ENCODE peak calls at places on chromosomes 13 and 19, in nine cellular contexts. D is right cardiac atrium; S is ELF-1; I is stimulated activated CD4-positive, alpha-beta T cell treated with anti-CD3 and anti-CD28 coated beads, Interleukin-2, amount 100 ng/mL, for 48 hours; P is GM23248; V is hepatic stellate cell; A is OCI-M1; X is AML-193; N is GM12892. R is an unnamed sample.

GRCh38 chr19:46776927-46777911 is 11.2 kb downstream of the SLC1A5 start:
- DNase-seq in D (no peak), S (no peak), I (no peak), P (peak), V (no peak), A (no peak), X (no peak), N (no peak), R (no peak)

GRCh38 chr13:22193070-22193469 is 522.2 kb downstream of the FGF9 start:
- DNase-seq in D (no peak), S (no peak), I (no peak), P (no peak), V (no peak), A (no peak), X (no peak), N (no peak), R (no peak)

GRCh38 chr13:74171621-74172020 is 37.4 kb upstream of the KLF12 start:
- DNase-seq in D (no peak), S (no peak), I (no peak), P (no peak), V (no peak), A (no peak), X (no peak), N (no peak), R (no peak)

GRCh38 chr13:20902438-20903163 is at the start of gene XPO4:
- DNase-seq in D (peak), S (peak), I (peak), P (peak), V (peak), A (peak), X (peak), N (peak), R (peak)

GRCh38 chr13:22278336-22278929 is 607.6 kb downstream of the FGF9 start:
- DNase-seq in D (peak), S (peak), I (peak), P (peak), V (no peak), A (peak), X (peak), N (no peak), R (peak)

GRCh38 chr19:45917421-45918091 is 3.0 kb upstream of the NANOS2 start:
- DNase-seq in D (no peak), S (peak), I (no peak), P (no peak), V (no peak), A (peak), X (no peak), N (no peak), R (no peak)

GRCh38 chr19:57171551-57172081 is 4.3 kb upstream of the DUXA start:
- DNase-seq in D (peak), S (peak), I (no peak), P (peak), V (peak), A (peak), X (no peak), N (peak), R (peak)

GRCh38 chr19:18798384-18799352 is 7.6 kb upstream of the COMP start:
- DNase-seq in D (no peak), S (no peak), I (no peak), P (no peak), V (no peak), A (no peak), X (no peak), N (no peak), R (no peak)

GRCh38 chr13:79593611-79594275 is 112.8 kb downstream of the NDFIP2 start:
- DNase-seq in D (no peak), S (no peak), I (no peak), P (peak), V (no peak), A (no peak), X (no peak), N (no peak), R (peak)

GRCh38 chr13:27302643-27303262 is 32.1 kb downstream of the RASL11A start:
- DNase-seq in D (no peak), S (no peak), I (no peak), P (no peak), V (no peak), A (no peak), X (no peak), N (no peak), R (no peak)

GRCh38 chr19:1231729-1232128 is 6.1 kb downstream of the CBARP start:
- DNase-seq in D (no peak), S (no peak), I (no peak), P (no peak), V (no peak), A (no peak), X (no peak), N (no peak), R (no peak)

GRCh38 chr19:1503089-1503924 is 9.5 kb downstream of the ADAMTSL5 start:
- DNase-seq in D (peak), S (peak), I (peak), P (peak), V (no peak), A (peak), X (peak), N (peak), R (peak)

GRCh38 chr19:5130371-5131030 is 161.6 kb downstream of the KDM4B start:
- DNase-seq in D (no peak), S (no peak), I (no peak), P (no peak), V (no peak), A (no peak), X (no peak), N (peak), R (no peak)

GRCh38 chr19:39299832-39300231 is 3.6 kb downstream of the IFNL1 start:
- DNase-seq in D (no peak), S (no peak), I (no peak), P (no peak), V (no peak), A (no peak), X (no peak), N (no peak), R (no peak)

GRCh38 chr19:39032164-39032918 is at the start of gene FBXO27:
- DNase-seq in D (peak), S (peak), I (no peak), P (peak), V (no peak), A (no peak), X (no peak), N (no peak), R (no peak)

GRCh38 chr13:45416521-45417125 is 1.6 kb downstream of the SLC25A30 start:
- DNase-seq in D (no peak), S (no peak), I (no peak), P (no peak), V (no peak), A (no peak), X (no peak), N (no peak), R (no peak)

GRCh38 chr19:48588670-48589399 is 17.7 kb upstream of the SPACA4 start:
- DNase-seq in D (peak), S (peak), I (peak), P (peak), V (peak), A (peak), X (peak), N (peak), R (peak)

GRCh38 chr19:44626067-44626624 is 12.8 kb downstream of the IGSF23 start:
- DNase-seq in D (no peak), S (no peak), I (no peak), P (peak), V (peak), A (no peak), X (no peak), N (no peak), R (peak)

GRCh38 chr13:74243637-74244526 is 109.7 kb upstream of the KLF12 start:
- DNase-seq in D (no peak), S (no peak), I (no peak), P (peak), V (peak), A (no peak), X (no peak), N (no peak), R (peak)

GRCh38 chr19:18074192-18074591 is 12.5 kb downstream of the IL12RB1 start:
- DNase-seq in D (no peak), S (no peak), I (no peak), P (no peak), V (no peak), A (no peak), X (no peak), N (no peak), R (no peak)

R was measured in fibroblast of the aortic adventitia.